ENCODE peak calls at places on chromosomes 16 and 17, in seven cellular contexts. One of them, this sample, is unnamed.

GRCh38 chr17:68100000-68100641 is 64.6 kb downstream of the KPNA2 start:
- DNase-seq in NCI-H460: no peak
- DNase-seq in NCI-H82: no peak
- DNase-seq in HEK293T: no peak
- DNase-seq in fibroblast of pulmonary artery: no peak
- DNase-seq in stimulated activated CD4-positive, alpha-beta T cell treated with anti-CD3 and anti-CD28 coated beads, Interleukin-2, amount 100 ng/mL, for 48 hours: no peak
- DNase-seq in cerebellar cortex: no peak
- DNase-seq in this sample: no peak

GRCh38 chr16:12420661-12421209 is 383.0 kb downstream of the CPPED1 start:
- DNase-seq in fibroblast of pulmonary artery: no peak
- DNase-seq in HEK293T: no peak
- DNase-seq in cerebellar cortex: no peak
- DNase-seq in stimulated activated CD4-positive, alpha-beta T cell treated with anti-CD3 and anti-CD28 coated beads, Interleukin-2, amount 100 ng/mL, for 48 hours: no peak
- DNase-seq in NCI-H82: no peak
- DNase-seq in NCI-H460: no peak
- DNase-seq in this sample: no peak

GRCh38 chr16:48609453-48610023 is 442 bp downstream of the N4BP1 start:
- DNase-seq in stimulated activated CD4-positive, alpha-beta T cell treated with anti-CD3 and anti-CD28 coated beads, Interleukin-2, amount 100 ng/mL, for 48 hours: peak
- DNase-seq in fibroblast of pulmonary artery: peak
- DNase-seq in HEK293T: peak
- DNase-seq in cerebellar cortex: peak
- DNase-seq in NCI-H82: peak
- DNase-seq in NCI-H460: peak
- DNase-seq in this sample: peak

GRCh38 chr16:71708696-71709095 is 15.8 kb downstream of the PHLPP2 start:
- DNase-seq in stimulated activated CD4-positive, alpha-beta T cell treated with anti-CD3 and anti-CD28 coated beads, Interleukin-2, amount 100 ng/mL, for 48 hours: no peak
- DNase-seq in cerebellar cortex: no peak
- DNase-seq in NCI-H460: no peak
- DNase-seq in fibroblast of pulmonary artery: no peak
- DNase-seq in NCI-H82: no peak
- DNase-seq in HEK293T: no peak
- DNase-seq in this sample: no peak

GRCh38 chr17:57284984-57285646 is 28.8 kb downstream of the MSI2 start:
- DNase-seq in cerebellar cortex: no peak
- DNase-seq in stimulated activated CD4-positive, alpha-beta T cell treated with anti-CD3 and anti-CD28 coated beads, Interleukin-2, amount 100 ng/mL, for 48 hours: peak
- DNase-seq in NCI-H82: no peak
- DNase-seq in fibroblast of pulmonary artery: no peak
- DNase-seq in HEK293T: no peak
- DNase-seq in NCI-H460: no peak
- DNase-seq in this sample: no peak

GRCh38 chr17:31225831-31226230 is 71.2 kb downstream of the OMG start:
- DNase-seq in stimulated activated CD4-positive, alpha-beta T cell treated with anti-CD3 and anti-CD28 coated beads, Interleukin-2, amount 100 ng/mL, for 48 hours: no peak
- DNase-seq in NCI-H82: no peak
- DNase-seq in HEK293T: no peak
- DNase-seq in cerebellar cortex: no peak
- DNase-seq in fibroblast of pulmonary artery: no peak
- DNase-seq in NCI-H460: no peak
- DNase-seq in this sample: no peak

GRCh38 chr17:64148017-64148631 is 18.2 kb upstream of the ERN1 start:
- DNase-seq in NCI-H460: no peak
- DNase-seq in cerebellar cortex: peak
- DNase-seq in HEK293T: no peak
- DNase-seq in stimulated activated CD4-positive, alpha-beta T cell treated with anti-CD3 and anti-CD28 coated beads, Interleukin-2, amount 100 ng/mL, for 48 hours: no peak
- DNase-seq in fibroblast of pulmonary artery: peak
- DNase-seq in NCI-H82: peak
- DNase-seq in this sample: peak

GRCh38 chr16:90057738-90058173 is 19.4 kb downstream of the PRDM7 start:
- DNase-seq in NCI-H82: no peak
- DNase-seq in stimulated activated CD4-positive, alpha-beta T cell treated with anti-CD3 and anti-CD28 coated beads, Interleukin-2, amount 100 ng/mL, for 48 hours: peak
- DNase-seq in fibroblast of pulmonary artery: peak
- DNase-seq in cerebellar cortex: no peak
- DNase-seq in NCI-H460: no peak
- DNase-seq in HEK293T: no peak
- DNase-seq in this sample: no peak

GRCh38 chr17:79338589-79338988 is 264.0 kb downstream of the ENGASE start:
- DNase-seq in HEK293T: no peak
- DNase-seq in NCI-H82: no peak
- DNase-seq in NCI-H460: no peak
- DNase-seq in fibroblast of pulmonary artery: no peak
- DNase-seq in cerebellar cortex: no peak
- DNase-seq in stimulated activated CD4-positive, alpha-beta T cell treated with anti-CD3 and anti-CD28 coated beads, Interleukin-2, amount 100 ng/mL, for 48 hours: no peak
- DNase-seq in this sample: no peak

GRCh38 chr17:78268960-78269892 is 37.8 kb downstream of the TMEM235 start:
- DNase-seq in HEK293T: no peak
- DNase-seq in fibroblast of pulmonary artery: peak
- DNase-seq in NCI-H460: no peak
- DNase-seq in cerebellar cortex: peak
- DNase-seq in stimulated activated CD4-positive, alpha-beta T cell treated with anti-CD3 and anti-CD28 coated beads, Interleukin-2, amount 100 ng/mL, for 48 hours: no peak
- DNase-seq in NCI-H82: no peak
- DNase-seq in this sample: peak

GRCh38 chr16:78689031-78689430 is 589.6 kb downstream of the WWOX start:
- DNase-seq in NCI-H460: no peak
- DNase-seq in cerebellar cortex: peak
- DNase-seq in NCI-H82: no peak
- DNase-seq in stimulated activated CD4-positive, alpha-beta T cell treated with anti-CD3 and anti-CD28 coated beads, Interleukin-2, amount 100 ng/mL, for 48 hours: no peak
- DNase-seq in fibroblast of pulmonary artery: peak
- DNase-seq in HEK293T: no peak
- DNase-seq in this sample: no peak

GRCh38 chr17:3600529-3601205 is 8.5 kb downstream of the TRPV1 start:
- DNase-seq in fibroblast of pulmonary artery: no peak
- DNase-seq in NCI-H460: no peak
- DNase-seq in HEK293T: no peak
- DNase-seq in cerebellar cortex: no peak
- DNase-seq in stimulated activated CD4-positive, alpha-beta T cell treated with anti-CD3 and anti-CD28 coated beads, Interleukin-2, amount 100 ng/mL, for 48 hours: no peak
- DNase-seq in NCI-H82: no peak
- DNase-seq in this sample: no peak

GRCh38 chr17:21263351-21263750 is 10.1 kb upstream of the NATD1 start:
- DNase-seq in fibroblast of pulmonary artery: peak
- DNase-seq in NCI-H460: no peak
- DNase-seq in stimulated activated CD4-positive, alpha-beta T cell treated with anti-CD3 and anti-CD28 coated beads, Interleukin-2, amount 100 ng/mL, for 48 hours: no peak
- DNase-seq in HEK293T: no peak
- DNase-seq in NCI-H82: no peak
- DNase-seq in cerebellar cortex: no peak
- DNase-seq in this sample: peak

GRCh38 chr17:2025220-2025621 is at the start of gene RTN4RL1:
- DNase-seq in HEK293T: peak
- DNase-seq in NCI-H82: peak
- DNase-seq in NCI-H460: peak
- DNase-seq in stimulated activated CD4-positive, alpha-beta T cell treated with anti-CD3 and anti-CD28 coated beads, Interleukin-2, amount 100 ng/mL, for 48 hours: peak
- DNase-seq in fibroblast of pulmonary artery: peak
- DNase-seq in cerebellar cortex: peak
- DNase-seq in this sample: peak

GRCh38 chr17:40547079-40547784 is 18.0 kb downstream of the CCR7 start:
- DNase-seq in stimulated activated CD4-positive, alpha-beta T cell treated with anti-CD3 and anti-CD28 coated beads, Interleukin-2, amount 100 ng/mL, for 48 hours: no peak
- DNase-seq in NCI-H82: no peak
- DNase-seq in HEK293T: no peak
- DNase-seq in NCI-H460: no peak
- DNase-seq in cerebellar cortex: no peak
- DNase-seq in fibroblast of pulmonary artery: no peak
- DNase-seq in this sample: peak

GRCh38 chr17:2792541-2793169 is 3.6 kb upstream of the RAP1GAP2 start:
- DNase-seq in stimulated activated CD4-positive, alpha-beta T cell treated with anti-CD3 and anti-CD28 coated beads, Interleukin-2, amount 100 ng/mL, for 48 hours: peak
- DNase-seq in HEK293T: no peak
- DNase-seq in NCI-H82: no peak
- DNase-seq in NCI-H460: no peak
- DNase-seq in cerebellar cortex: no peak
- DNase-seq in fibroblast of pulmonary artery: no peak
- DNase-seq in this sample: no peak

GRCh38 chr17:35865412-35866355 is 3.0 kb downstream of the HEATR9 start:
- DNase-seq in fibroblast of pulmonary artery: peak
- DNase-seq in NCI-H82: no peak
- DNase-seq in NCI-H460: no peak
- DNase-seq in HEK293T: no peak
- DNase-seq in cerebellar cortex: no peak
- DNase-seq in stimulated activated CD4-positive, alpha-beta T cell treated with anti-CD3 and anti-CD28 coated beads, Interleukin-2, amount 100 ng/mL, for 48 hours: no peak
- DNase-seq in this sample: no peak

GRCh38 chr17:7294614-7295153 is at the start of gene YBX2:
- DNase-seq in fibroblast of pulmonary artery: no peak
- DNase-seq in HEK293T: no peak
- DNase-seq in stimulated activated CD4-positive, alpha-beta T cell treated with anti-CD3 and anti-CD28 coated beads, Interleukin-2, amount 100 ng/mL, for 48 hours: peak
- DNase-seq in NCI-H460: no peak
- DNase-seq in NCI-H82: peak
- DNase-seq in cerebellar cortex: peak
- DNase-seq in this sample: peak

GRCh38 chr16:69404275-69404805 is 18.5 kb upstream of the TERF2 start:
- DNase-seq in cerebellar cortex: no peak
- DNase-seq in NCI-H460: no peak
- DNase-seq in fibroblast of pulmonary artery: peak
- DNase-seq in NCI-H82: no peak
- DNase-seq in HEK293T: no peak
- DNase-seq in stimulated activated CD4-positive, alpha-beta T cell treated with anti-CD3 and anti-CD28 coated beads, Interleukin-2, amount 100 ng/mL, for 48 hours: no peak
- DNase-seq in this sample: no peak

GRCh38 chr16:9159839-9160550 is 68.6 kb downstream of the HAPSTR1 start:
- DNase-seq in NCI-H460: peak
- DNase-seq in stimulated activated CD4-positive, alpha-beta T cell treated with anti-CD3 and anti-CD28 coated beads, Interleukin-2, amount 100 ng/mL, for 48 hours: peak
- DNase-seq in fibroblast of pulmonary artery: peak
- DNase-seq in NCI-H82: peak
- DNase-seq in HEK293T: peak
- DNase-seq in cerebellar cortex: peak
- DNase-seq in this sample: peak

GRCh38 chr17:65173951-65174683 is 36.9 kb downstream of the RGS9 start:
- DNase-seq in fibroblast of pulmonary artery: no peak
- DNase-seq in NCI-H460: no peak
- DNase-seq in cerebellar cortex: peak
- DNase-seq in stimulated activated CD4-positive, alpha-beta T cell treated with anti-CD3 and anti-CD28 coated beads, Interleukin-2, amount 100 ng/mL, for 48 hours: no peak
- DNase-seq in NCI-H82: no peak
- DNase-seq in HEK293T: no peak
- DNase-seq in this sample: no peak